ENCODE peak calls at places on chromosome 3, in nine cellular contexts. One of them, this sample, is unnamed.

GRCh38 chr3:130576571-130577266 is 59.7 kb downstream of the COL6A6 start:
- DNase-seq in adrenal gland: no peak
- DNase-seq in progenitor cell of endocrine pancreas: no peak
- DNase-seq in AG09309: peak
- DNase-seq in BE2C: no peak
- DNase-seq in cardiac fibroblast: peak
- DNase-seq in CD4-positive, alpha-beta T cell: no peak
- DNase-seq in OCI-LY7: no peak
- DNase-seq in HFFc6: peak
- DNase-seq in this sample: no peak

GRCh38 chr3:143301031-143301430 is 181.5 kb downstream of the CHST2 start:
- DNase-seq in adrenal gland: no peak
- DNase-seq in progenitor cell of endocrine pancreas: no peak
- DNase-seq in AG09309: no peak
- DNase-seq in BE2C: no peak
- DNase-seq in cardiac fibroblast: no peak
- DNase-seq in CD4-positive, alpha-beta T cell: no peak
- DNase-seq in OCI-LY7: no peak
- DNase-seq in HFFc6: no peak
- DNase-seq in this sample: no peak

GRCh38 chr3:138479355-138479964 is 45.0 kb downstream of the ESYT3 start:
- DNase-seq in adrenal gland: no peak
- DNase-seq in progenitor cell of endocrine pancreas: no peak
- DNase-seq in AG09309: no peak
- DNase-seq in BE2C: peak
- DNase-seq in cardiac fibroblast: peak
- DNase-seq in CD4-positive, alpha-beta T cell: no peak
- DNase-seq in OCI-LY7: peak
- DNase-seq in HFFc6: peak
- DNase-seq in this sample: no peak

GRCh38 chr3:8540456-8540855 is 38.8 kb downstream of the LMCD1 start:
- DNase-seq in adrenal gland: no peak
- DNase-seq in progenitor cell of endocrine pancreas: no peak
- DNase-seq in AG09309: no peak
- DNase-seq in BE2C: no peak
- DNase-seq in cardiac fibroblast: no peak
- DNase-seq in CD4-positive, alpha-beta T cell: no peak
- DNase-seq in OCI-LY7: no peak
- DNase-seq in HFFc6: no peak
- DNase-seq in this sample: no peak

GRCh38 chr3:124986153-124987143 is 51.9 kb upstream of the MUC13 start:
- DNase-seq in adrenal gland: peak
- DNase-seq in progenitor cell of endocrine pancreas: no peak
- DNase-seq in AG09309: peak
- DNase-seq in BE2C: peak
- DNase-seq in cardiac fibroblast: peak
- DNase-seq in CD4-positive, alpha-beta T cell: no peak
- DNase-seq in OCI-LY7: no peak
- DNase-seq in HFFc6: peak
- DNase-seq in this sample: no peak

GRCh38 chr3:16319723-16320122 is 54.7 kb downstream of the OXNAD1 start:
- DNase-seq in adrenal gland: no peak
- DNase-seq in progenitor cell of endocrine pancreas: no peak
- DNase-seq in AG09309: no peak
- DNase-seq in BE2C: no peak
- DNase-seq in cardiac fibroblast: no peak
- DNase-seq in CD4-positive, alpha-beta T cell: no peak
- DNase-seq in OCI-LY7: no peak
- DNase-seq in HFFc6: no peak
- DNase-seq in this sample: no peak

GRCh38 chr3:194312186-194312742 is 38.9 kb downstream of the CPN2 start:
- DNase-seq in adrenal gland: no peak
- DNase-seq in progenitor cell of endocrine pancreas: no peak
- DNase-seq in AG09309: no peak
- DNase-seq in BE2C: no peak
- DNase-seq in cardiac fibroblast: no peak
- DNase-seq in CD4-positive, alpha-beta T cell: no peak
- DNase-seq in OCI-LY7: no peak
- DNase-seq in HFFc6: no peak
- DNase-seq in this sample: no peak

GRCh38 chr3:101224739-101225138 is 95.6 kb downstream of the IMPG2 start:
- DNase-seq in adrenal gland: no peak
- DNase-seq in progenitor cell of endocrine pancreas: no peak
- DNase-seq in AG09309: no peak
- DNase-seq in BE2C: no peak
- DNase-seq in cardiac fibroblast: no peak
- DNase-seq in CD4-positive, alpha-beta T cell: no peak
- DNase-seq in OCI-LY7: no peak
- DNase-seq in HFFc6: no peak
- DNase-seq in this sample: no peak

GRCh38 chr3:42498034-42498433 is 4.4 kb upstream of the VIPR1 start:
- DNase-seq in adrenal gland: no peak
- DNase-seq in progenitor cell of endocrine pancreas: peak
- DNase-seq in AG09309: no peak
- DNase-seq in BE2C: no peak
- DNase-seq in cardiac fibroblast: no peak
- DNase-seq in CD4-positive, alpha-beta T cell: no peak
- DNase-seq in OCI-LY7: no peak
- DNase-seq in HFFc6: no peak
- DNase-seq in this sample: peak

DNA sequence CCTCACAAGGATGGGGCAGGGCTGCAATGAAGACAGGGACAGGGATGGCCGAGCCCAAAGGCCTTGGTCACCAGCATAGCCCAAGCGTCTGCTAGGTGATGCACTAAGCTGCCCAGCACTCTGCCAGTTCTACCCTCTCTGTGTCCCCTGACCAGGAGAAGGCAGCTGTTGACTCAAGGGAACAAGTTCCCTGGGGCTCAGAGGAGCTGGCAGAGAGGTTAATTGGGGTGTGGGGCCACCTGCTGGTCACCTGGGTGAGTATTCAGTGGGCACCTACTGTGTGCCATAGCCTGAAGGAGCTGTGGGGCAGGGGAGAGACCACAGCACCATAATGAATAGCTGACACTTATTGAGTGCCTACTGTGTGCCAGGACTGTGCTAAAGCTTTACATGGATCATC is 22.0 kb upstream of the DOCK3 start:
- DNase-seq in adrenal gland: peak
- DNase-seq in progenitor cell of endocrine pancreas: no peak
- DNase-seq in AG09309: no peak
- DNase-seq in BE2C: peak
- DNase-seq in cardiac fibroblast: peak
- DNase-seq in CD4-positive, alpha-beta T cell: peak
- DNase-seq in OCI-LY7: peak
- DNase-seq in HFFc6: no peak
- DNase-seq in this sample: no peak
- TF ChIP-seq CTCF in adrenal gland: peak
- TF ChIP-seq CTCF in progenitor cell of endocrine pancreas: peak
- TF ChIP-seq CTCF in AG09309: peak
- TF ChIP-seq CTCF in BE2C: peak
- TF ChIP-seq CTCF in cardiac fibroblast: peak
- TF ChIP-seq CTCF in CD4-positive, alpha-beta T cell: peak
- TF ChIP-seq CTCF in OCI-LY7: peak
- TF ChIP-seq CTCF in HFFc6: peak
- TF ChIP-seq CTCF in this sample: no peak

DNA sequence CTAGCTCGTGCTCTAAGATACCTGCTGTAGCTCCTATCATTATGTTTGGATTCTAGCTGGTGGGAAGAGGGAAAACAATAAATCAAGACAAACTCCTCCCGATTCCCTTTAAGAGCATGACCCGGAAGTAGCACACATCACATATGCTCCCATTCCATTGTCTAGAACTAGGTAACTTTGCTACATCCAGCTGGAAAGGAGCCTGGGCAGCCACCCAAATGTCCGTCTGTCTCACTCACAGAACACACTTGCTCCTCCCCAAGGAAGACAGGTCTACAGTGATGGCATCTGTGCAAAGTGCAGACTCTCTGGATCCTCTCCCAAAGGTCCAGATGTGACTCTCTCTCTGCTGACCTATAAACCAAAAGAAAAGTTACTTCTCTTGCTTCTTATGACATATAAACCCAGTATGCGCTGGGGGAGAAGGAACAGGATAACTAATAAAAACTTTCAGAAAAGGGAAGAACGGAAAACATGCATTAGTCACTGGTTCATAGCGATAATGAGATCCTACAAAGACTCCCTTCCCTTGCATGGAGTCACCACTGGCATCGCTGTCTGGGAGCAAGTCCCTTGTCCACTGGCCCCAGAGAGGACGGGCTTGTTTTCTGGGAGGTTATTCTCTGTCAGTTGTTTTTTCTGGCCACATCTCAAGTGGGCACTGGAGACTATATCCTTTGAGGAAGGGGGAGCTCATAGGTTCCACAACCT is 29.9 kb upstream of the EPHB3 start:
- DNase-seq in adrenal gland: peak
- DNase-seq in progenitor cell of endocrine pancreas: no peak
- DNase-seq in AG09309: peak
- DNase-seq in BE2C: no peak
- DNase-seq in cardiac fibroblast: peak
- DNase-seq in CD4-positive, alpha-beta T cell: no peak
- DNase-seq in OCI-LY7: no peak
- DNase-seq in HFFc6: peak
- DNase-seq in this sample: no peak
- TF ChIP-seq CTCF in adrenal gland: no peak
- TF ChIP-seq CTCF in progenitor cell of endocrine pancreas: no peak
- TF ChIP-seq CTCF in AG09309: no peak
- TF ChIP-seq CTCF in BE2C: no peak
- TF ChIP-seq CTCF in cardiac fibroblast: no peak
- TF ChIP-seq CTCF in CD4-positive, alpha-beta T cell: no peak
- TF ChIP-seq CTCF in OCI-LY7: no peak
- TF ChIP-seq CTCF in HFFc6: no peak
- TF ChIP-seq CTCF in this sample: no peak

GRCh38 chr3:157111578-157111977 is 48.4 kb downstream of the CCNL1 start:
- DNase-seq in adrenal gland: no peak
- DNase-seq in progenitor cell of endocrine pancreas: no peak
- DNase-seq in AG09309: no peak
- DNase-seq in BE2C: no peak
- DNase-seq in cardiac fibroblast: no peak
- DNase-seq in CD4-positive, alpha-beta T cell: no peak
- DNase-seq in OCI-LY7: no peak
- DNase-seq in HFFc6: no peak
- DNase-seq in this sample: no peak

GRCh38 chr3:157115069-157116006 is 44.6 kb downstream of the CCNL1 start:
- DNase-seq in adrenal gland: peak
- DNase-seq in progenitor cell of endocrine pancreas: no peak
- DNase-seq in AG09309: no peak
- DNase-seq in BE2C: no peak
- DNase-seq in cardiac fibroblast: peak
- DNase-seq in CD4-positive, alpha-beta T cell: no peak
- DNase-seq in OCI-LY7: no peak
- DNase-seq in HFFc6: peak
- DNase-seq in this sample: no peak

GRCh38 chr3:157116017-157116416 is 43.9 kb downstream of the CCNL1 start:
- DNase-seq in adrenal gland: no peak
- DNase-seq in progenitor cell of endocrine pancreas: no peak
- DNase-seq in AG09309: no peak
- DNase-seq in BE2C: no peak
- DNase-seq in cardiac fibroblast: no peak
- DNase-seq in CD4-positive, alpha-beta T cell: no peak
- DNase-seq in OCI-LY7: no peak
- DNase-seq in HFFc6: no peak
- DNase-seq in this sample: no peak

GRCh38 chr3:157112536-157112935 is 47.4 kb downstream of the CCNL1 start:
- DNase-seq in adrenal gland: no peak
- DNase-seq in progenitor cell of endocrine pancreas: no peak
- DNase-seq in AG09309: no peak
- DNase-seq in BE2C: no peak
- DNase-seq in cardiac fibroblast: no peak
- DNase-seq in CD4-positive, alpha-beta T cell: no peak
- DNase-seq in OCI-LY7: no peak
- DNase-seq in HFFc6: no peak
- DNase-seq in this sample: no peak

DNA sequence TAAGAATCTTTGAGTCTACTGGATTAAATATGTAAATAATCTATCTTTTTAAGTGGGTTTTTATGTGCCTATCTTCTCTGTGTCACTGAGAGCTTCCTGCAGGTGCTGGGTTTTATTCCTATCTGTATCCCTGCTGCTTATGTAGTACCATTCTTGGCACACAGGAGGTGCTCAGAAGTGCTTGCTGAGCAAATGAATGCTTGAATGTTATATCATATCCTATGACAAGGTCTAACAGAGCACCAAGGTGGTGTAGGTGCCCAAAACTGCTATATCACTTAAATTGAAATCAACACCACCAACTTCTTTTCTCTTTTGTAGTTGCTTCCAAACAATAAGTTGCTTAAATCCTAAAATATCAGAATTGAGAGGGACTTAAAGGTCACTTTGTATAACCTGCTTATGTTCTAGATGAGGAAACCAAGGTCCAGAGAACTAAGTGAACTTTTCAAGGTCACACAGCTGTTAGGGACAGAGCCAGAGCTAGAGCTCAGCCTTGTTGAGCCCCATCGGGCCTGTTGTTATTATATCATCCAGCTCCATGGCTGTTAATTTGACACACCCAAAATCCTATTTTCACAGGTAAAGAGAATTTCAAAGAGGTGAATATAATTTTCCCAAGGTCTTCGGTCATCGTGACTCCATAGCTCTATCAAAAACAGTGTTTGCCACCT is 46.0 kb downstream of the CCNL1 start:
- DNase-seq in adrenal gland: no peak
- DNase-seq in progenitor cell of endocrine pancreas: no peak
- DNase-seq in AG09309: no peak
- DNase-seq in BE2C: no peak
- DNase-seq in cardiac fibroblast: no peak
- DNase-seq in CD4-positive, alpha-beta T cell: no peak
- DNase-seq in OCI-LY7: peak
- DNase-seq in HFFc6: no peak
- DNase-seq in this sample: no peak
- TF ChIP-seq CTCF in adrenal gland: no peak
- TF ChIP-seq CTCF in progenitor cell of endocrine pancreas: peak
- TF ChIP-seq CTCF in AG09309: no peak
- TF ChIP-seq CTCF in BE2C: peak
- TF ChIP-seq CTCF in cardiac fibroblast: no peak
- TF ChIP-seq CTCF in CD4-positive, alpha-beta T cell: no peak
- TF ChIP-seq CTCF in OCI-LY7: peak
- TF ChIP-seq CTCF in HFFc6: peak
- TF ChIP-seq CTCF in this sample: no peak

DNA sequence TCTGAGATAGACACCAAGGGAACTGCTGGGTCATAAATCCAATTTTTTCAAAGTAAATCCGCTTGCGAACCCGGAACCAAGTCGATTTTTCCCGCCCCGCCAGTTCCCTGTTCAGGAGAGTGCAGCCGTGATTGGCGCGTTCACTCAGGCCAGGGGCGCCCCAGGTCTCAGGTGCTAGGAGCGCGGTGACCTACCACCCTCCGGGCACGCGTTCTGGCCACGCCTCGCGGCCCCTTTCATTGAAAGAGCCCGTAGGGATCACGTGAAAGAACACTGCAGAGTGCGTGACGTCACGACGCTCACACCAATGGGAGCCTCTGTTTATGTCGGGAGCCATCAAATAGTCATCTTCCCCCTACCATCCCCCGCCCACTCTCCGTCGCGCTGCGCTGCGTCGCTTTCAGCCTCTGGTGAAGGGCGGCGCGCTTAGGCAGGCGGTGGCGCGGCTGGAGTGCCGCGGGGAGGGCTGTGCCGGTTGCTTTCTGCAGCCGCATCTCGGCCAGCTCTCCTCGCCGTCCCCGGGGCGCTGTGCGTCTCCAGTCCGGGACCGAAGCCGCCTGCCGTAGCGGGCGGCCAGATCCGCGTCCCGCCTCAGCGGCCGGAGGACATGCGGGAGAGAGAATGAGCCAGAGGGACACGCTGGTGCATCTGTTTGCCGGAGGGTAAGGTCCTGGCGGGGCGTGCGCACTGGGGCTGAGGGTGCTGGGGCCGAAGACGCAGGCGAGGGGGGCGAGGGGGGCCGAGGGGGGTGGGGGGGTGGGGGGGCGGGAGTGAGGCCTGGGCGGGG is at the start of gene SLC25A36:
- DNase-seq in adrenal gland: peak
- DNase-seq in progenitor cell of endocrine pancreas: peak
- DNase-seq in AG09309: peak
- DNase-seq in BE2C: peak
- DNase-seq in cardiac fibroblast: peak
- DNase-seq in CD4-positive, alpha-beta T cell: peak
- DNase-seq in OCI-LY7: peak
- DNase-seq in HFFc6: peak
- DNase-seq in this sample: peak
- TF ChIP-seq CTCF in adrenal gland: no peak
- TF ChIP-seq CTCF in progenitor cell of endocrine pancreas: no peak
- TF ChIP-seq CTCF in AG09309: no peak
- TF ChIP-seq CTCF in BE2C: no peak
- TF ChIP-seq CTCF in cardiac fibroblast: no peak
- TF ChIP-seq CTCF in CD4-positive, alpha-beta T cell: no peak
- TF ChIP-seq CTCF in OCI-LY7: no peak
- TF ChIP-seq CTCF in HFFc6: no peak
- TF ChIP-seq CTCF in this sample: no peak

This sample was measured in mesothelial cell of epicardium.